ENCODE peak calls at places on chromosomes 16 and 17, in seven cellular contexts. P is A549, L is HCT116, U is K562, S is H1, B is HepG2, Q is endothelial cell of umbilical vein. H is an unnamed sample.

GRCh38 chr17:37708616-37709212 is 36.1 kb downstream of the HNF1B start:
- DNase-seq in P (peak), L (no peak), U (no peak), S (no peak), B (peak), Q (no peak), H (no peak)

GRCh38 chr16:27437946-27438345 is 36.0 kb downstream of the IL21R start:
- DNase-seq in P (no peak), L (no peak), U (no peak), S (no peak), B (no peak), Q (no peak), H (no peak)

GRCh38 chr16:55513616-55514015 is 4.7 kb downstream of the LPCAT2 start:
- DNase-seq in P (no peak), L (no peak), U (no peak), S (no peak), B (peak), Q (no peak), H (no peak)

GRCh38 chr17:57092779-57093178 is 7.7 kb downstream of the AKAP1 start:
- DNase-seq in P (no peak), L (no peak), U (no peak), S (no peak), B (no peak), Q (no peak), H (no peak)

GRCh38 chr16:1770328-1771071 is 843 bp downstream of the NME3 start:
- DNase-seq in P (peak), L (peak), U (no peak), S (no peak), B (no peak), Q (peak), H (no peak)

GRCh38 chr17:44765965-44766364 is 7.2 kb downstream of the ADAM11 start:
- DNase-seq in P (no peak), L (no peak), U (no peak), S (no peak), B (no peak), Q (no peak), H (no peak)

GRCh38 chr17:32483451-32484019 is 3.3 kb upstream of the CDK5R1 start:
- DNase-seq in P (peak), L (no peak), U (peak), S (no peak), B (peak), Q (peak), H (peak)

GRCh38 chr17:47778184-47778635 is 43.4 kb downstream of the OSBPL7 start:
- DNase-seq in P (no peak), L (no peak), U (no peak), S (no peak), B (no peak), Q (no peak), H (no peak)

GRCh38 chr16:2507052-2507678 is 6.6 kb upstream of the ATP6V0C start:
- DNase-seq in P (no peak), L (no peak), U (no peak), S (no peak), B (no peak), Q (no peak), H (no peak)

GRCh38 chr17:31541559-31541958 is 150.1 kb downstream of the RAB11FIP4 start:
- DNase-seq in P (peak), L (no peak), U (no peak), S (no peak), B (peak), Q (no peak), H (peak)

GRCh38 chr16:24754543-24754942 is 25.1 kb downstream of the TNRC6A start:
- DNase-seq in P (no peak), L (no peak), U (no peak), S (no peak), B (no peak), Q (no peak), H (no peak)

GRCh38 chr17:50148226-50149098 is 2.0 kb downstream of the PPP1R9B start:
- DNase-seq in P (peak), L (no peak), U (peak), S (no peak), B (peak), Q (no peak), H (peak)

GRCh38 chr17:82434216-82434565 is 15.8 kb upstream of the OGFOD3 start:
- DNase-seq in P (no peak), L (no peak), U (no peak), S (no peak), B (no peak), Q (no peak), H (no peak)

GRCh38 chr17:82435103-82435502 is 15.4 kb downstream of the CYBC1 start:
- DNase-seq in P (no peak), L (no peak), U (no peak), S (no peak), B (no peak), Q (no peak), H (no peak)

GRCh38 chr17:82429824-82430223 is 11.4 kb upstream of the OGFOD3 start:
- DNase-seq in P (no peak), L (no peak), U (no peak), S (no peak), B (no peak), Q (no peak), H (no peak)

GRCh38 chr17:82433560-82434215 is 15.3 kb upstream of the OGFOD3 start:
- DNase-seq in P (no peak), L (no peak), U (no peak), S (no peak), B (no peak), Q (no peak), H (no peak)

GRCh38 chr17:82432017-82432416 is 13.6 kb upstream of the OGFOD3 start:
- DNase-seq in P (no peak), L (no peak), U (no peak), S (no peak), B (no peak), Q (no peak), H (no peak)
- TF ChIP-seq CTCF in P (no peak), L (no peak), U (no peak), S (no peak), B (no peak), Q (no peak), H (no peak)

GRCh38 chr16:51057969-51058337 is 93.1 kb downstream of the SALL1 start:
- DNase-seq in P (no peak), L (no peak), U (no peak), S (no peak), B (peak), Q (no peak), H (no peak)
- TF ChIP-seq MAX in P (no peak), L (no peak), U (no peak), S (no peak), B (no peak), Q (no peak), H (no peak)

GRCh38 chr16:67872631-67873434 is at the start of gene EDC4:
- DNase-seq in P (peak), L (peak), U (peak), S (no peak), B (peak), Q (peak), H (peak)
- TF ChIP-seq POLR2A in P (peak), L (no peak), U (peak), S (peak), B (peak), Q (peak), H (peak)

GRCh38 chr16:50822671-50823070 is 80.8 kb downstream of the CYLD start:
- DNase-seq in P (no peak), L (no peak), U (no peak), S (no peak), B (no peak), Q (no peak), H (no peak)

GRCh38 chr16:50820225-50820624 is 78.3 kb downstream of the CYLD start:
- DNase-seq in P (no peak), L (no peak), U (no peak), S (no peak), B (no peak), Q (no peak), H (no peak)

GRCh38 chr16:50818380-50818779 is 76.5 kb downstream of the CYLD start:
- DNase-seq in P (no peak), L (no peak), U (no peak), S (no peak), B (no peak), Q (no peak), H (no peak)

GRCh38 chr16:50819706-50820105 is 77.8 kb downstream of the CYLD start:
- DNase-seq in P (no peak), L (no peak), U (no peak), S (no peak), B (no peak), Q (no peak), H (no peak)

GRCh38 chr16:50821586-50821985 is 79.7 kb downstream of the CYLD start:
- DNase-seq in P (peak), L (peak), U (no peak), S (no peak), B (peak), Q (no peak), H (no peak)
- TF ChIP-seq CTCF in P (no peak), L (peak), U (peak), S (peak), B (peak), Q (no peak), H (peak)

GRCh38 chr16:89047331-89048086 is 46.1 kb upstream of the ACSF3 start:
- DNase-seq in P (no peak), L (no peak), U (no peak), S (no peak), B (no peak), Q (no peak), H (no peak)
- TF ChIP-seq MAX in P (no peak), L (no peak), U (no peak), S (no peak), B (no peak), Q (no peak), H (no peak)

DNA sequence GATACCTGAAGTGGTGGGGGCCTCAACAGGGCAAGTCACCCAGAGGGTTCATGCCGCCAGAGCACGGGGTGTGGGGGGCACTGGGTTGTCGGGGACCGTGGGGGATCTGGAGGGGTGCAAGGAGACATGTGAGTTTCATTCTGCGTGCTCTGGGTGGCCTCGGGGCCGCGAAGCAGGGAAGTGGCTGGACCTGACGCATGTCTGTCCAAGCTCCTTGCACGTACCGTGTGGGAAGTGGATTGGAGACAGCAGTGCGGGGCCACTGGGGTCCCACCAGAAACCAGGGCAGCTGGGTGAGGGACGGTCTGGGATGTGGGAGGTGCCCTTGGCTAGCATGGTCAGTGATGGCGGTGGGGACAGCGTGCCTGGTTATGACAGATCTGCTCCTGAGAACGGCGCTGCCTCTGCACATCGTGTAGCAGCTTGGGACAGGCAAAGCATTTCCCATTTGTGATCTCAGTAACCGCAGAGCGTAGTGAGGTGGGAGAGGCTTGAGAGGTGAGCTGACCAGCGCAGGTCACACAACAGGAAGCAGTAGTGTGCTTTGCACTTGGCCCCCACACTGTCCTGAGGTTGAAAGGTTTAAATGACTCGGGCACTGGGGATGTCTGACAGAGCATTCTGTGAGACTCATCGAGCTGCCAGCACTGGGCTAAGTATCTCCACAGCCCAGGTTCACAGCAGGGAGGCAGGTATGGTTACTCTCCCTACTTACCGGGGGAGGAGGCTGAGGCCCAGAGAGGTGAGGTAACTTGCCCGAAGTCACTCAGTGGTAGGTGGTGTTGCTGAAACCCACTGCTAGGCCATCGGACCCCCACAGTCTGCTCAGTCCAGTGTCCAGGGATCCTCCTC is 114.4 kb downstream of the SOCS1 start:
- DNase-seq in P (no peak), L (no peak), U (no peak), S (no peak), B (peak), Q (no peak), H (no peak)
- TF ChIP-seq POLR2A in P (no peak), L (no peak), U (no peak), S (no peak), B (no peak), Q (no peak), H (no peak)

GRCh38 chr17:73011016-73011486 is 81.4 kb downstream of the SLC39A11 start:
- DNase-seq in P (no peak), L (no peak), U (peak), S (no peak), B (no peak), Q (peak), H (peak)

GRCh38 chr17:73015722-73016276 is 76.7 kb downstream of the SLC39A11 start:
- DNase-seq in P (no peak), L (no peak), U (no peak), S (no peak), B (no peak), Q (no peak), H (no peak)

GRCh38 chr17:73013299-73013698 is 79.2 kb downstream of the SLC39A11 start:
- DNase-seq in P (no peak), L (no peak), U (no peak), S (no peak), B (no peak), Q (no peak), H (no peak)

GRCh38 chr17:73017653-73018052 is 74.8 kb downstream of the SLC39A11 start:
- DNase-seq in P (no peak), L (no peak), U (no peak), S (no peak), B (no peak), Q (no peak), H (no peak)

DNA sequence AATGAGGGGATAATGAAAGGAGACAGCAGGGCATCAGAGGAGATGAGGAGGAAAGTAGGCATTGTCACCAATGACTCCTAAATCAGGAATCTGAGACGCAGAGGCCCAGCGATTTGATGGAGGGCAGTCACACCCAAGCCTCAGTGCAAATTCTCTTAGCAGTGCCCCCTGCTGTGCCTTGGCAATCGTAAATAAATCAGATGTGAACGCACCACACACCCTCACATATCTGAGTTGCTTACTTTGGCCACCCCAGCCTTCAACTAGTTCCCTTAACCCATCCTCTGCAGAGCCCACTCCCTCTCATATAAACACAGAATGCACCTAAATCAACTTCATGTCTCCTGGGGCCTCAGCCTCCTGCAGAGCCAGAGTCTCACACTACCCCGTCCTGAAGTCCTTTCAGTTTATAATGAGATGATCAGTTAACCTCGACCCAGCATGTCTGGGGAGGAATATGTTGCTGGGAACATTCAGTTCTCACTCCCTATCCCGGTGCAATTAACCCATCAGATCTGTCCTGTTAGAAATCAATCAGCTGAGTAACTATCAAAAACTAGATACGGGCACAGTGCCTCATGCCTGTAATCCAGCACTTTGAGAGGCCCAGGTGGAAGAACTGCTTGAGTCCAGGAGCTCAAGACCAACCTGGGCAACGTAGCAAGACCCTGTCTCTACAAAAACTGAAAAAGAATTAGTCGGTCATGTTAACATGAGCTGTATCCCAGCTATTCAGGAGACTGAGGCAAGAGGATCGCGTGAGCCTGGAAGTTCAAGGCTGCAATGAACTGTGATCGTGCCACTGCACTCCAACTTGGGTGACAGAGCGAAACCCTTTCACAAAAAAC is 78.4 kb downstream of the SLC39A11 start:
- DNase-seq in P (peak), L (peak), U (no peak), S (no peak), B (no peak), Q (no peak), H (peak)
- TF ChIP-seq CTCF in P (peak), L (peak), U (no peak), S (no peak), B (no peak), Q (no peak), H (no peak)

GRCh38 chr17:82748756-82749155 is 3.1 kb upstream of the TBCD start:
- DNase-seq in P (no peak), L (no peak), U (no peak), S (no peak), B (no peak), Q (no peak), H (no peak)
- TF ChIP-seq MAX in P (no peak), L (no peak), U (no peak), S (no peak), B (no peak), Q (no peak), H (no peak)

GRCh38 chr17:2400877-2401425 is at the start of gene MNT:
- DNase-seq in P (peak), L (peak), U (peak), S (peak), B (peak), Q (peak), H (peak)

GRCh38 chr17:2403044-2403443 is 2.2 kb upstream of the MNT start:
- DNase-seq in P (no peak), L (no peak), U (no peak), S (no peak), B (no peak), Q (no peak), H (no peak)

GRCh38 chr17:2400474-2400866 is 390 bp downstream of the MNT start:
- DNase-seq in P (peak), L (no peak), U (peak), S (no peak), B (peak), Q (peak), H (peak)

GRCh38 chr17:2402517-2402916 is 1.7 kb upstream of the MNT start:
- DNase-seq in P (no peak), L (no peak), U (no peak), S (no peak), B (no peak), Q (no peak), H (no peak)

GRCh38 chr17:2401426-2402221 is 764 bp upstream of the MNT start:
- DNase-seq in P (peak), L (peak), U (peak), S (peak), B (peak), Q (peak), H (peak)
- TF ChIP-seq POLR2A in P (no peak), L (no peak), U (peak), S (peak), B (peak), Q (no peak), H (no peak)

GRCh38 chr16:49101997-49102396 is 179.6 kb downstream of the CBLN1 start:
- DNase-seq in P (no peak), L (no peak), U (no peak), S (no peak), B (no peak), Q (no peak), H (no peak)

GRCh38 chr16:49096191-49096945 is 185.3 kb downstream of the CBLN1 start:
- DNase-seq in P (no peak), L (no peak), U (no peak), S (no peak), B (peak), Q (no peak), H (no peak)

GRCh38 chr16:49097964-49098363 is 183.7 kb downstream of the CBLN1 start:
- DNase-seq in P (no peak), L (no peak), U (no peak), S (no peak), B (no peak), Q (no peak), H (no peak)

GRCh38 chr16:49103298-49103697 is 178.3 kb downstream of the CBLN1 start:
- DNase-seq in P (no peak), L (no peak), U (no peak), S (no peak), B (no peak), Q (no peak), H (no peak)

DNA sequence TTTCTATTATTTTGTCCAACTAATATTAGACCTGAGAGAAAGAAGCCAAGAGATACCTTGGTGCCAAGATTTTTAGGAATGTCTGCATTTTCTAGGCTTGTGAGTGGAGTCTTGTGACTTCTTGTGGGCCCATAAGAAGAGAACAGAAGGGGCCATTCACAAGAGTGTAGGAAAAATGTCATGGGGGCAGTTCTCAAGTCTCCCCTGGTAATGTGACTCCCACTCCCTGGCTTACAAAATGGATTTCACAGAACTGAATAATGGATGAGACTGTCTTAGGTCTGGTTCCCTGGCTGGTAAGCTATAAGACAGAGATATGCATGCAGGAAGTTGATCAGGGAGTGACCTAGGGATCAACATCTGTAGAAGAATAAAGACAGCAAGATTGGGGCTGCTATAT is 181.3 kb downstream of the CBLN1 start:
- DNase-seq in P (no peak), L (no peak), U (no peak), S (no peak), B (no peak), Q (no peak), H (no peak)
- TF ChIP-seq CTCF in P (no peak), L (no peak), U (no peak), S (no peak), B (no peak), Q (no peak), H (no peak)

H was measured in NB4.